ENCODE peak calls at places on chromosomes 12 and 14, in four cellular contexts. M is SK-N-SH, Q is HepG2, I is H1. J is an unnamed sample.

GRCh38 chr12:79886917-79887519 is 47.9 kb downstream of the PPP1R12A start:
- DNase-seq in M (peak), Q (peak), I (no peak), J (peak)

GRCh38 chr14:30214456-30215090 is 286.9 kb upstream of the PRKD1 start:
- DNase-seq in M (peak), Q (peak), I (no peak), J (peak)

GRCh38 chr14:67577909-67578749 is 21.9 kb downstream of the PIGH start:
- DNase-seq in M (no peak), Q (no peak), I (no peak), J (no peak)

GRCh38 chr14:59507752-59508103 is 23.4 kb downstream of the JKAMP start:
- DNase-seq in M (no peak), Q (no peak), I (no peak), J (no peak)

GRCh38 chr14:81710232-81710845 is 176.7 kb upstream of the SEL1L start:
- DNase-seq in M (peak), Q (peak), I (no peak), J (peak)

GRCh38 chr12:66144796-66145754 is 14.5 kb upstream of the LLPH start:
- DNase-seq in M (peak), Q (peak), I (no peak), J (no peak)

GRCh38 chr12:6771091-6771495 is 1.2 kb upstream of the LAG3 start:
- DNase-seq in M (no peak), Q (no peak), I (no peak), J (no peak)

GRCh38 chr14:38835874-38836273 is 267.2 kb downstream of the SEC23A start:
- DNase-seq in M (no peak), Q (no peak), I (no peak), J (no peak)

GRCh38 chr12:72141381-72141780 is 130.8 kb upstream of the TRHDE start:
- DNase-seq in M (peak), Q (peak), I (no peak), J (peak)

GRCh38 chr12:96063046-96063445 is 27.7 kb upstream of the LTA4H start:
- DNase-seq in M (peak), Q (no peak), I (no peak), J (no peak)

GRCh38 chr14:67191768-67192290 is 2.6 kb downstream of the GARIN2 start:
- DNase-seq in M (no peak), Q (no peak), I (no peak), J (no peak)

GRCh38 chr12:50188875-50189575 is 21.9 kb upstream of the CERS5 start:
- DNase-seq in M (no peak), Q (no peak), I (no peak), J (no peak)

GRCh38 chr12:52319097-52319496 is 2.1 kb downstream of the KRT83 start:
- DNase-seq in M (no peak), Q (no peak), I (no peak), J (no peak)

GRCh38 chr12:89768586-89769482 is 60.2 kb upstream of the ATP2B1 start:
- DNase-seq in M (no peak), Q (peak), I (no peak), J (no peak)

GRCh38 chr12:123822804-123823203 is 60.7 kb downstream of the DNAH10 start:
- DNase-seq in M (no peak), Q (peak), I (no peak), J (no peak)

GRCh38 chr14:68549966-68550705 is 242.7 kb downstream of the ZFP36L1 start:
- DNase-seq in M (no peak), Q (no peak), I (peak), J (no peak)

GRCh38 chr12:93336344-93336743 is 41.4 kb upstream of the NUDT4 start:
- DNase-seq in M (no peak), Q (peak), I (no peak), J (no peak)

GRCh38 chr12:53956914-53957536 is 2.3 kb downstream of the HOXC12 start:
- DNase-seq in M (no peak), Q (no peak), I (no peak), J (no peak)

GRCh38 chr12:57738661-57739237 is at the start of gene AGAP2:
- DNase-seq in M (peak), Q (no peak), I (peak), J (no peak)

GRCh38 chr12:130873825-130874224 is 2.0 kb downstream of the RAN start:
- DNase-seq in M (no peak), Q (no peak), I (no peak), J (no peak)

GRCh38 chr12:120901818-120902217 is 2.3 kb downstream of the SPPL3 start:
- DNase-seq in M (no peak), Q (no peak), I (no peak), J (no peak)

GRCh38 chr12:120903818-120904773 is at the start of gene SPPL3:
- DNase-seq in M (peak), Q (peak), I (peak), J (peak)

GRCh38 chr12:120902846-120903381 is 1.2 kb downstream of the SPPL3 start:
- DNase-seq in M (no peak), Q (no peak), I (no peak), J (no peak)

GRCh38 chr12:120905856-120906384 is 1.8 kb upstream of the SPPL3 start:
- DNase-seq in M (peak), Q (no peak), I (no peak), J (no peak)

DNA sequence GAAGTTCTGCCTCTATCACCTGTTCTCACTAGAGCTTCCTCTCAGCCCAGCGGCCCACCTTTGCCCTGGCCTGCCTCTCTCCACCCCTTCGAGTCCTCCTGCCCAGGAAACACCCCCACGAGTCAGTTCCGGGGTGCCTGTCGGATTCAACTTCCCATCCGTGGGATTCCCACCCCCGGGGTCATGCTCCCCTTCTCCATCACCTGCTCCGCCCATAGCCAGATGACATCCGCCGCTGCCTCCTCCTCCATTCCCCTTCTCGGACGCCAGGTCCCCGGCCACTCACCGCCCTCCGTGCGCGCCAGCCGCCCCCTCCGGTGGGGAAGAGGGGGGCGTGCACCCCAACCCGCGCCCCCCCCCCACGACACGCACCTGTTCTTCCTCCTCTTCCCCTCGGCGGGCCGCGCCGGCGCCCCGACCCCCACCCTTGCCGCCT is 758 bp downstream of the SPPL3 start:
- DNase-seq in M (peak), Q (peak), I (peak), J (peak)
- TF ChIP-seq TCF12 in M (no peak), Q (no peak), I (no peak), J (no peak)

DNA sequence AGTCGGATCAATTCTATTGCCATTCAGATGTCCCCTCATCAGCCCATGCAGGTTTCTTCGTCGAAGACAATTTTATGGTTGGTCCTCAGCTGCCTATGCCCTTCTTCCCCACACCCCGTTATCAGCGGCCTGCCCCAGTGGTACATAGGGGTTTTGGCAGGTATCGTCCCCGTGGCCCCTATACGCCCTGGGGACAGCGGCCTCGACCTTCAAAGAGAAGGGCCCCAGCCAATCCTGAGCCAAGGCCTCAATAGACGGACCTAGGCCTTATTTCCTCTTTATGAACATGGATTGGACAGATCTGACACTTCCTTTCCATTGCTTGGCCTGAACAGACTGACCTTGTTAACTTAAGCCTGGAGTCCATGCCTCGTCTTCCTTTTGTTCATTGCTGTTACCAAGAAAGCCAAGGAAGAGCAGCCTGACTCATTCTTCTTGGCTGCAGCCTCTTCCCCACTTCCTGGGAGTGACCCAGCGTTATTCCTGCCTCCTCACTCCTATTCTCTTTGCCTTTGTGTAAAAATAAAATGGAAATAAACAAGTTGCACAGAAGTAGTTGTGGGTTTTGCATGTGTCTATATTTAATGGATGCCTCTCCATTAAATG is 156.5 kb upstream of the AMIGO2 start:
- DNase-seq in M (no peak), Q (no peak), I (no peak), J (no peak)
- TF ChIP-seq TCF12 in M (no peak), Q (no peak), I (no peak), J (no peak)

DNA sequence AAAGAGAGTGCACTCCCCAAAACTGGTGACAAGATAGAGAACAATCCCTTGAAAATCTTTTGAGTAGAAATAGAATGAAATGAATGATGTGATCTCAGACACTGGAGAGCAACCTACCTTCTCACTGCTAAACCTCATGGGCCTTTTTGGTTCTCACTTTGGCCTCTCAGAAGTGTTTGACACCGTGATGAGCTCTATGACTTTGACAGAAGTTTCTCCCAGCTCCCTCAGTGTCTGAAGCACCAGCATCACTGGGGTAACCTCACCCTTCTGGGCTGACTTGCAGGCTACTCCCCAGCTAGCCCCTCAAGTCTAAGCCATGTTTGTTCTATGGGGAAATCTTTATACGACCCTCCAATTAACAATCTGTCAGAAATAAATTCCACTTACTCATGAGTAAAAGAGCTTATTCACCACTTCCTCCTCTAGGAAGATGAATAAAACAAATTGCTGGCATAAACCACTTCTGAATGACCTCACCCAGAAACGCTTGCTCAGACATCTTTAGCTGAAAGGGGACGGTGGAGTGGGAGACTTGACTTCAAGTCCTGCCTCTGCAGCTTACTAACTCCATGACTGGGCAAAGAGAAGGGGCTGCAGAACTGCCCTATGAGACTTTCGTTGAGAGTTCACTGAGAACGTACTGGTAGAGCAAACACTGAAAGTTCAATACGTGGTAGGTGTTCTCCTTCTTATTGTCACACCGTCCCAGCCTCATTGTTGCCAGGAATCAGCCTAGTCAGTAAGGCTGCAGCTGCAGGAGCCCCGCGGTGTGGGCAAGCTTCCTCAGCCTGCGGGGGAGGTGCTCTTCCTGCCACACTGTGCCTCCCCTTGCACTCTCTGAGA is 46.5 kb downstream of the ST8SIA1 start:
- DNase-seq in M (no peak), Q (no peak), I (peak), J (no peak)
- TF ChIP-seq TCF12 in M (no peak), Q (no peak), I (peak), J (no peak)

GRCh38 chr14:32313977-32314376 is 15.1 kb upstream of the AKAP6 start:
- DNase-seq in M (no peak), Q (no peak), I (no peak), J (no peak)
- TF ChIP-seq TCF12 in M (no peak), Q (no peak), I (no peak), J (no peak)

GRCh38 chr14:90287791-90288190 is 31.4 kb downstream of the PSMC1 start:
- DNase-seq in M (no peak), Q (no peak), I (no peak), J (no peak)
- TF ChIP-seq TCF12 in M (no peak), Q (no peak), I (no peak), J (no peak)

GRCh38 chr12:128968668-128969067 is 115.4 kb downstream of the GLT1D1 start:
- DNase-seq in M (peak), Q (no peak), I (no peak), J (no peak)
- TF ChIP-seq TCF12 in M (no peak), Q (no peak), I (no peak), J (no peak)

DNA sequence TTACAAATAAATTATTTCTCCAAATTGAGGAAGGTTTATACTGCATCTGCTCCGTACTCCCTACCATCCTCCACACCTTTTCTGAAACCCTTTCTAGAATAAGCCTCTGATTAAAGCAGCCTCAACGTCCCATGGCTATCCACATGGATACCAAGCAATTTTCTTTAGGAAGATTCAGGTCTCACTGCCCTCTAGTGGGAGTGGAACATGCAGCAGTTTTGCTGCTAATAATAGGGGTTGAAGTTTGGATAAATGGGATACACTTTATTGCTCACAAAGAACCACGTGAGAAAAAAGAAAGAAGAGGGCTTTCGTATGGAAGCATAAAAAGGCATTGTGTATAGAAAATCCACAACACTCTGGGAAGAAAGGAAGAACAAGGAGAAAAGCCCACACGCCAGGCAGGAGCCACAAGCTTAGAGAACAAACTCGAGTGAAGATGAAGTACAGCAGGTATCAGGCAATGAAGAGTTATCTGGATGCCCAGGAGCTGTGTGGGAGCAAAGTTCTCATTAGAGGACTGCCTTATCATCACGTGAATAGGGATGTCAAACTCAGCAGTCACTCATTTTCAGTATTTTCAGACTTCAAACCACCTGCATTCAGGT is 45.8 kb downstream of the CCER1 start:
- DNase-seq in M (peak), Q (peak), I (peak), J (no peak)
- TF ChIP-seq TCF12 in M (no peak), Q (no peak), I (no peak), J (no peak)

GRCh38 chr12:107328442-107329133 is 235.2 kb upstream of the CRY1 start:
- DNase-seq in M (no peak), Q (no peak), I (no peak), J (no peak)
- TF ChIP-seq TCF12 in M (no peak), Q (no peak), I (no peak), J (no peak)

GRCh38 chr12:94615284-94616216 is 34.8 kb downstream of the TMCC3 start:
- DNase-seq in M (no peak), Q (peak), I (no peak), J (no peak)

GRCh38 chr12:94609917-94610443 is 40.4 kb downstream of the TMCC3 start:
- DNase-seq in M (no peak), Q (no peak), I (no peak), J (no peak)

GRCh38 chr12:94616217-94616729 is 34.1 kb downstream of the TMCC3 start:
- DNase-seq in M (no peak), Q (no peak), I (no peak), J (no peak)

GRCh38 chr12:94617101-94617500 is 33.3 kb downstream of the TMCC3 start:
- DNase-seq in M (no peak), Q (no peak), I (no peak), J (no peak)

DNA sequence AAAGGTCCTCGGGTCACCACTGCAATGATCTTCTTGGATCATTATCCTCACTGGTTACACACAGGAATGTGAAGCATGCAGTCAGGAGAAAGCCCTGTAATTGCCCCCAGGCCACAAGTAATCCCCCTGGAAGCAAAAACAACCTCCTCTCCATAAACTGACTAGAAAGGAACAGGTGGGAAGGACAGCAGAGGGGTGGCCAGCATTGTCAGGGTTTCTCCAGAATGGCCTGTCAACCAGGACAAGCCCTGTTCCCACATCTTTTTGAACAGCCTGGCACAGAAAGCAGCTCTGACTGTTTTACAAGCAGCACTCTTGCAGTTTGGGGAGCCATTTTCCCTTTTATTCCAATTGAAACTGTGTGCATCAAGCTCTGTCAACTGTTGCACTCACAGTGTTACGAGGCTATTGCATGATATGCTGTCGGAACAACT is 36.1 kb downstream of the TMCC3 start:
- DNase-seq in M (no peak), Q (no peak), I (no peak), J (no peak)
- TF ChIP-seq TCF12 in M (no peak), Q (no peak), I (no peak), J (no peak)

GRCh38 chr12:4900327-4900726 is 9.4 kb upstream of the KCNA1 start:
- DNase-seq in M (no peak), Q (no peak), I (no peak), J (no peak)

GRCh38 chr12:4894019-4894418 is 15.7 kb upstream of the KCNA1 start:
- DNase-seq in M (no peak), Q (no peak), I (no peak), J (no peak)

GRCh38 chr12:4899361-4899760 is 10.3 kb upstream of the KCNA1 start:
- DNase-seq in M (no peak), Q (no peak), I (no peak), J (no peak)
- TF ChIP-seq TCF12 in M (no peak), Q (no peak), I (no peak), J (no peak)